ENCODE peak calls at places on chromosomes 13 and 19, in four cellular contexts. Y is hepatocyte, I is neural progenitor cell, B is PC-9. U is an unnamed sample. For H4K20me1, the result is how much of the 10 kb centered on the place peaks cover.

GRCh38 chr13:110149036-110149435 is 157.9 kb downstream of the COL4A1 start:
- DNase-seq in Y (no peak), I (no peak), B (no peak), U (no peak)

GRCh38 chr13:60721063-60721462 is 324.0 kb downstream of the TDRD3 start:
- DNase-seq in Y (no peak), I (no peak), B (no peak), U (no peak)

GRCh38 chr19:16369664-16370576 is 45.3 kb downstream of the KLF2 start:
- DNase-seq in Y (no peak), I (no peak), B (no peak), U (no peak)

GRCh38 chr19:597406-598315 is 8.0 kb downstream of the HCN2 start:
- DNase-seq in Y (no peak), I (no peak), B (no peak), U (no peak)

GRCh38 chr19:14333101-14333871 is 48.0 kb upstream of the ADGRE5 start:
- DNase-seq in Y (peak), I (peak), B (peak), U (peak)

GRCh38 chr13:73074101-73074500 is 15.3 kb downstream of the KLF5 start:
- DNase-seq in Y (no peak), I (no peak), B (no peak), U (no peak)

GRCh38 chr13:103895835-103896520 is 829.8 kb upstream of the SLC10A2 start:
- DNase-seq in Y (no peak), I (no peak), B (no peak), U (no peak)

GRCh38 chr13:45602183-45602582 is 13.4 kb downstream of the ERICH6B start:
- DNase-seq in Y (peak), I (no peak), B (no peak), U (no peak)

GRCh38 chr13:113809934-113810333 is 50.9 kb downstream of the TMEM255B start:
- DNase-seq in Y (no peak), I (no peak), B (no peak), U (no peak)

GRCh38 chr19:27966390-27966816 is 1246.5 kb downstream of the UQCRFS1 start:
- DNase-seq in Y (peak), I (peak), B (no peak), U (peak)

GRCh38 chr13:52048516-52048915 is 24.0 kb downstream of the UTP14C start:
- DNase-seq in Y (no peak), I (no peak), B (no peak), U (peak)

GRCh38 chr13:26020536-26021290 is 31.1 kb downstream of the SHISA2 start:
- DNase-seq in Y (no peak), I (no peak), B (no peak), U (no peak)

GRCh38 chr13:34667356-34668218 is 274.5 kb upstream of the NBEA start:
- DNase-seq in Y (no peak), I (no peak), B (no peak), U (no peak)

GRCh38 chr13:74464656-74465055 is 330.5 kb upstream of the KLF12 start:
- DNase-seq in Y (peak), I (no peak), B (no peak), U (no peak)

GRCh38 chr13:97256343-97256783 is 34.2 kb downstream of the MBNL2 start:
- DNase-seq in Y (peak), I (no peak), B (peak), U (peak)

GRCh38 chr13:106596287-106596937 is 28.5 kb upstream of the ARGLU1 start:
- DNase-seq in Y (no peak), I (no peak), B (no peak), U (no peak)

GRCh38 chr13:97224544-97225324 is 2.6 kb downstream of the MBNL2 start:
- DNase-seq in Y (peak), I (no peak), B (peak), U (peak)

GRCh38 chr19:40718774-40719391 is 2.0 kb downstream of the ITPKC start:
- DNase-seq in Y (peak), I (peak), B (peak), U (peak)

GRCh38 chr19:6458695-6459355 is 767 bp downstream of the SLC25A23 start:
- DNase-seq in Y (peak), I (peak), B (no peak), U (peak)

GRCh38 chr19:48556163-48556562 is 4.2 kb downstream of the SULT2B1 start:
- DNase-seq in Y (peak), I (peak), B (peak), U (peak)

GRCh38 chr19:1445185-1445931 is 4.6 kb upstream of the APC2 start:
- DNase-seq in Y (peak), I (peak), B (peak), U (peak)

GRCh38 chr13:90420683-90421082 is 926.8 kb upstream of the MIR17HG start:
- DNase-seq in Y (no peak), I (no peak), B (no peak), U (no peak)

GRCh38 chr19:32558607-32559228 is 22.3 kb upstream of the PDCD5 start:
- DNase-seq in Y (no peak), I (peak), B (no peak), U (no peak)

GRCh38 chr19:45640849-45641273 is 1.7 kb upstream of the EML2 start:
- DNase-seq in Y (peak), I (peak), B (no peak), U (no peak)

GRCh38 chr19:36151144-36152051 is 849 bp downstream of the COX7A1 start:
- DNase-seq in Y (no peak), I (no peak), B (no peak), U (peak)

GRCh38 chr19:36150586-36150985 is 1.7 kb downstream of the COX7A1 start:
- DNase-seq in Y (no peak), I (no peak), B (no peak), U (no peak)

GRCh38 chr19:36152886-36153525 is 759 bp upstream of the COX7A1 start:
- DNase-seq in Y (no peak), I (no peak), B (no peak), U (no peak)

GRCh38 chr19:36152061-36152885 is at the start of gene COX7A1:
- DNase-seq in Y (no peak), I (no peak), B (no peak), U (peak)

DNA sequence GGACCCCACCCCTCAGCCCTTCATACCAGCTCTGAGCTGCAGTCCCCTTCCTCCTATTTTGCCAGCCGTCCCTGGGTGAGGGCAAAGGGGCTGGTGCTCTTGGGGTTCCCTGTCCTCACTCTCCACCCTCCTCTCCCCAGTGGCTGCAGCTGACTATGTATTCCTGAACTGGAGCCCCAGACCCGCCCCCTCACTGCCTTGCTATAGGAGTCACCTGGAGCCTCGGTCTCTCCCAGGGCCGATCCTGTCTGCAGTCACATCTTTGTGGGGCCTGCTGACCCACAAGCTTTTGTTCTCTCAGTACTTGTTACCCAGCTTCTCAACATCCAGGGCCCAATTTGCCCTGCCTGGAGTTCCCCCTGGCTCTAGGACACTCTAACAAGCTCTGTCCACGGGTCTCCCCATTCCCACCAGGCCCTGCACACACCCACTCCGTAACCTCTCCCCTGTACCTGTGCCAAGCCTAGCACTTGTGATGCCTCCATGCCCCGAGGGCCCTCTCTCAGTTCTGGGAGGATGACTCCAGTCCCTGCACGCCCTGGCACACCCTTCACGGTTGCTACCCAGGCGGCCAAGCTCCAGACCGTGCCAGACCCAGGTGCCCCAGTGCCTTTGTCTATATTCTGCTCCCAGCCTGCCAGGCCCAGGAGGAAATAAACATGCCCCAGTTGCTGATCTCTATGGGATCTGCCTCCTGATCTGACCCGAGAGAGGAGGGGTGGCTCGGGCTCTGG is 2.4 kb downstream of the COX7A1 start:
- DNase-seq in Y (no peak), I (no peak), B (no peak), U (no peak)
- H4K20me1 ChIP-seq in Y (under half), I (under half), B (under half), U (under half)

GRCh38 chr13:27926644-27927434 is 7.0 kb downstream of the PDX1 start:
- DNase-seq in Y (no peak), I (peak), B (no peak), U (peak)

GRCh38 chr13:27929868-27930267 is 10.1 kb downstream of the PDX1 start:
- DNase-seq in Y (no peak), I (no peak), B (no peak), U (no peak)

GRCh38 chr13:27928353-27928804 is 8.6 kb downstream of the PDX1 start:
- DNase-seq in Y (no peak), I (no peak), B (no peak), U (no peak)

GRCh38 chr13:27927444-27928352 is 7.9 kb downstream of the PDX1 start:
- DNase-seq in Y (no peak), I (peak), B (no peak), U (no peak)

DNA sequence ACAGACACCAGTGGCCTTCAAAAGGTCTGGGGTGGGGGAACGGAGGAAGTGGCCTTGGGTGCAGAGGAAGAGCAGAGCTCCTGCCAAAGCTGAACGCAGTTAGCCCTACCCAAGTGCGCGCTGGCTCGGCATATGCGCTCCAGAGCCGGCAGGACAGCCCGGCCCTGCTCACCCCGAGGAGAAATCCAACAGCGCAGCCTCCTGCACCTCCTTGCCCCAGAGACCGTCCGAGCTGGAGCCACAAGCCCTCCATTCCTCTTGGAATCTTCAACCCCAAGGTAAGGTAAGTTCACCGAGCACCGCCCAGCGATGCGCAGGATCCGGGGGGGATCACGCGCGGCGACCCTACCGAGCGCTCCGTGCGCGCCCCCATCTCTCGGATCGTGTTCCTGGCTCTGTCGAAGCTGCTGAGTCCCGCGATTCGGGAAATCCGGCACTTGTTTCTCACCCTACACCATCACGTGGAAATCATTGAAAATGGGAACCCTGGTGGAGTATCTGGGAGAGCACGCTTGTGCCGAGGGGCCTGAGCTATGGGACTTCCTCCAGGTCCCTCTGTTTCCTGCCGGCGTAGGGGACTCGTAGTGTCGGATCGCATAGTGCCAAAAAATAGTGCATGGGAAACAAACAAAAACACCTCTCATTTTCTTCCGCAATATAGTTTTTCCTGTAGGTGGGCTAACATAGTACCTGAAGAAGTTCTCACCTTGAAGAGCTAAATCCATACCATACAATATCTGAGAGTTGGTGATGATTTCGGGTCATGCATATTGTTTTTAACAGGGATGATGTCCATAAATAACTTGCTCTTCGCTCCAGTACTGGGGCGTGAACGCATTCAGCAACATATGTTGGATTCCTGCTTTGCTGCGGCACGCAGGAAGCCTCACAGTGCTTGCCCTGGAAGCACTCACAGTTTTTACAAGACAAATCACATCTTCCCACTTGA is 9.3 kb downstream of the PDX1 start:
- DNase-seq in Y (no peak), I (no peak), B (no peak), U (no peak)
- TF ChIP-seq EZH2 in Y (no peak), I (peak), B (no peak), U (no peak)

GRCh38 chr19:18496980-18497256 is 25.0 kb downstream of the ELL start:
- DNase-seq in Y (no peak), I (no peak), B (peak), U (no peak)
- H4K20me1 ChIP-seq in Y (half or more), I (half or more), B (half or more), U (under half)

GRCh38 chr19:55373318-55373992 is 3.2 kb upstream of the TMEM190 start:
- DNase-seq in Y (no peak), I (no peak), B (no peak), U (no peak)

GRCh38 chr19:55379161-55379560 is 2.5 kb downstream of the TMEM190 start:
- DNase-seq in Y (no peak), I (no peak), B (no peak), U (no peak)

GRCh38 chr19:55373993-55374757 is 2.5 kb upstream of the TMEM190 start:
- DNase-seq in Y (no peak), I (peak), B (no peak), U (peak)

GRCh38 chr19:55376381-55376933 is at the start of gene TMEM190:
- DNase-seq in Y (no peak), I (peak), B (no peak), U (no peak)

GRCh38 chr19:55377356-55378131 is 918 bp downstream of the TMEM190 start:
- DNase-seq in Y (no peak), I (peak), B (no peak), U (peak)
- TF ChIP-seq EZH2 in Y (no peak), I (no peak), B (no peak), U (no peak)

DNA sequence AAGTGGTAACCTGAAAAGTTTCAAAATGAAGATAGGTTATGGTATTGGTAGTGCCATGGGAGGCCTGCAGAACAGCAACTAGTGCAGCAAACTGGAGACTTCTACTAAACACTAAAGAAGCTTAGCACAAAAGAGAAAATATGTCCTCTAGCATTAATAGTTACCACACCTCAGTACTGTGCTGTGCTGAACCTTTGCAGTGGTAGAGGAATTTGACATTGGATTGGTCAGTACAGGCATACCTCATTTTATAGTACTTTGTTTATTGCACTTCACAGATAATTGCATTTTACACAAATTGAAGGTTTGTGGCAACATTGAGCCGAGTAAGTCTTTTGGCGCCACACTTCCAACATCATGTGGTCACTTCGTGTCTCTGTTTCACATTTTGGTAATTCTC is 40.4 kb downstream of the ZMYM2 start:
- DNase-seq in Y (no peak), I (no peak), B (no peak), U (no peak)
- H4K20me1 ChIP-seq in Y (half or more), I (half or more), B (under half), U (under half)

GRCh38 chr19:33622809-33623511 is 1.2 kb downstream of the CHST8 start:
- DNase-seq in Y (no peak), I (peak), B (no peak), U (peak)
- TF ChIP-seq EZH2 in Y (peak), I (peak), B (no peak), U (no peak)

DNA sequence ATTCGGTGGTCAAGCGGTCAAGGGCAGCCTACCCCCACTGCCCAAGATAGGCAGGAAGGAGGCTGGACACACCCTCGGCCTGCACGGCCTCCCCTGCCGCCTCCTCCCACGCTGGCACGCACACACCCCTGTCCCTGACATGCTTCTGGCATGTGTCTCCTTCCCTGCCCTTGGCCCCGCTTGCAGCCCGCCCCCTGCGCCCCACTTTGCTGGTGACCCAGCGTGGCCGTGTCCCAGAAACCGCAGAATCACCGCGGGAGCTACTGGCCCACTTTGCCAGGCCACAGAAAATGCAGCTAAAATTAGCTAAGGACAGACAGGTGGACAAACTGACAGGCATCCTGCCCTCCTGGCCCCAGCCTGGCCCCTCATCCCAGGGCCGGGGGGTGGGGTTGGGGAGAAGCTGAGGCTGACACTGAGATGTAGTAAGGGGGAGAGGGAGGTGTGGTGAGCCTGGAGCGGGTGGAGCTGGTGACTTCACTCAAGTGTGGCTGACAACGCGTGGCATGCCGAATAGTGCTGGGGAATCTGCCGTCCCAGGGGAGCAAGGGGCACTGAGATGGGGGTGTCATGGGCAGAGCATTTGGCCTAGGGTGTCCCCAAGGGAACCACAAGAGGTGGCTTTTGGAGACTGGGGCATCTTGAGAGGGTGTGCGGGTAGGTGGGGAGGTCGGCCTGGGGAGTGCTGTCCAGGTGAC is 2.4 kb downstream of the SHANK1 start:
- DNase-seq in Y (no peak), I (no peak), B (no peak), U (no peak)
- H4K20me1 ChIP-seq in Y (under half), I (under half), B (under half), U (under half)

GRCh38 chr19:10292789-10293636 is 3.3 kb downstream of the ICAM5 start:
- DNase-seq in Y (no peak), I (peak), B (no peak), U (peak)

GRCh38 chr19:10293637-10294367 is 4.0 kb downstream of the ICAM5 start:
- DNase-seq in Y (no peak), I (peak), B (no peak), U (no peak)

GRCh38 chr19:10295305-10295846 is 5.6 kb downstream of the ICAM5 start:
- DNase-seq in Y (no peak), I (peak), B (no peak), U (peak)

GRCh38 chr19:10294368-10294697 is 4.6 kb downstream of the ICAM5 start:
- DNase-seq in Y (no peak), I (peak), B (no peak), U (no peak)

DNA sequence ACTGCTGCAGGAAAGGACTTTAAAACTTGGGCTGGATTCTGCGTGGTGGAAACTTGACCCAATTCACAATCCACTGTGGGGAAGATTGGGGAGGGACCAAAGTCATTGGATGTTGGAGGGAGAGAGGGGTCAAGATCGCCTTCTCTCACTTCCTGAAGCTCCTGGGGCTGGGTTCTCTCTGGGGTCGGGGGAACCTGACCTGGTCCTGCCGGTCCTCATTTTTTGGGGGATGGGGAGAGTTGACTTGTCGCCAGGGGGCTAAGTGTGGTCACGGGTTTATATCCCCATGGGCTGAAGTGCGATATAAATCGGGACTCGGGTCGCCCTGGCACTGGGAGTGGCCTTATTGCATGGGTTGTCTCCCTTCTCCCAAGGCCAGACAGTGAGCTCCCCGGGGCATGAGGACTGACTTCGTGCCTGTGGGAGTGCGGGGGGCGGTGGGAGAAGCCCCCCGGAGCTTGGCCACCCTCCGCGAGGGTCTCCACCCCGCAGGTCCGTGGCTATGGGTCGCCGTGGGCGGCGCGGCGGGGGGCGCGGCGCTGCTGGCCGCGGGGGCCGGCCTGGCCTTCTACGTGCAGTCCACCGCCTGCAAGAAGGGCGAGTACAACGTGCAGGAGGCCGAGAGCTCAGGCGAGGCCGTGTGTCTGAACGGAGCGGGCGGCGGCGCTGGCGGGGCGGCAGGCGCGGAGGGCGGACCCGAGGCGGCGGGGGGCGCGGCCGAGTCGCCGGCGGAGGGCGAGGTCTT is 6.3 kb downstream of the ICAM5 start:
- DNase-seq in Y (no peak), I (peak), B (no peak), U (peak)
- TF ChIP-seq EZH2 in Y (peak), I (peak), B (no peak), U (no peak)